ENCODE peak calls at places on chromosomes 7 and 10, in ten cellular contexts. O, M, Y, Q, F, E, S, G, A and X are unnamed samples.

GRCh38 chr7:66013938-66014337 is 31.9 kb upstream of the GUSB start:
- DNase-seq in O (peak; percentile 56), M (no peak), Y (peak; percentile 75), Q (no peak), F (peak; percentile 23), E (peak; percentile 62), S (no peak), G (no peak), A (no peak), X (no peak)

GRCh38 chr7:149427096-149427680 is 33.7 kb downstream of the ZNF777 start:
- DNase-seq in O (no peak), M (no peak), Y (no peak), Q (no peak), F (no peak), E (no peak), S (no peak), G (no peak), A (no peak), X (no peak)

GRCh38 chr10:72265508-72265907 is 8.2 kb upstream of the DDIT4 start:
- DNase-seq in O (no peak), M (no peak), Y (no peak), Q (no peak), F (no peak), E (no peak), S (no peak), G (no peak), A (no peak), X (no peak)

GRCh38 chr7:130277763-130278643 is 11.3 kb downstream of the CPA2 start:
- DNase-seq in O (peak; percentile 84), M (no peak), Y (peak; percentile 60), Q (no peak), F (peak; percentile 26), E (peak; percentile 49), S (no peak), G (peak; percentile 14), A (no peak), X (no peak)

GRCh38 chr10:110335314-110336064 is 30.8 kb upstream of the SMNDC1 start:
- DNase-seq in O (no peak), M (no peak), Y (no peak), Q (no peak), F (no peak), E (no peak), S (no peak), G (no peak), A (no peak), X (no peak)

GRCh38 chr7:17248527-17248926 is 49.9 kb upstream of the AHR start:
- DNase-seq in O (no peak), M (no peak), Y (no peak), Q (no peak), F (no peak), E (no peak), S (no peak), G (no peak), A (no peak), X (no peak)

GRCh38 chr7:130008941-130009847 is 42.0 kb downstream of the ZC3HC1 start:
- DNase-seq in O (peak; percentile 14), M (no peak), Y (no peak), Q (no peak), F (peak; percentile 22), E (peak; percentile 92), S (no peak), G (no peak), A (no peak), X (no peak)

GRCh38 chr7:110786576-110786975 is 304.4 kb upstream of the LRRN3 start:
- DNase-seq in O (no peak), M (no peak), Y (no peak), Q (no peak), F (no peak), E (no peak), S (no peak), G (peak; percentile 34), A (no peak), X (no peak)

GRCh38 chr7:129205126-129205818 is 16.8 kb downstream of the SMO start:
- DNase-seq in O (no peak), M (no peak), Y (no peak), Q (no peak), F (no peak), E (no peak), S (no peak), G (no peak), A (no peak), X (no peak)

GRCh38 chr7:17626215-17626614 is 314.1 kb downstream of the SNX13 start:
- DNase-seq in O (no peak), M (no peak), Y (no peak), Q (no peak), F (no peak), E (no peak), S (no peak), G (no peak), A (no peak), X (no peak)

GRCh38 chr7:101397770-101398324 is 35.2 kb downstream of the COL26A1 start:
- DNase-seq in O (no peak), M (no peak), Y (no peak), Q (no peak), F (no peak), E (no peak), S (no peak), G (no peak), A (no peak), X (no peak)

GRCh38 chr7:95517458-95517857 is 31.7 kb downstream of the ASB4 start:
- DNase-seq in O (no peak), M (no peak), Y (no peak), Q (no peak), F (no peak), E (no peak), S (no peak), G (no peak), A (no peak), X (no peak)

GRCh38 chr7:39659356-39660013 is 36.1 kb downstream of the RALA start:
- DNase-seq in O (no peak), M (no peak), Y (no peak), Q (no peak), F (no peak), E (no peak), S (no peak), G (no peak), A (no peak), X (no peak)

GRCh38 chr7:150867592-150867991 is 15.3 kb downstream of the AOC1 start:
- DNase-seq in O (no peak), M (no peak), Y (no peak), Q (no peak), F (no peak), E (no peak), S (no peak), G (no peak), A (no peak), X (no peak)

GRCh38 chr10:62046522-62047239 is 145.2 kb downstream of the ARID5B start:
- DNase-seq in O (peak; percentile 95), M (no peak), Y (no peak), Q (peak; percentile 38), F (no peak), E (no peak), S (no peak), G (no peak), A (no peak), X (no peak)

GRCh38 chr10:35532141-35532540 is 73.0 kb upstream of the GJD4 start:
- DNase-seq in O (no peak), M (no peak), Y (no peak), Q (no peak), F (no peak), E (no peak), S (no peak), G (no peak), A (no peak), X (no peak)

GRCh38 chr10:91576096-91576545 is 56.8 kb downstream of the PPP1R3C start:
- DNase-seq in O (no peak), M (no peak), Y (no peak), Q (no peak), F (no peak), E (no peak), S (no peak), G (no peak), A (no peak), X (no peak)

GRCh38 chr10:89518876-89519842 is 16.2 kb downstream of the SLC16A12 start:
- DNase-seq in O (peak; percentile 80), M (no peak), Y (no peak), Q (no peak), F (no peak), E (no peak), S (no peak), G (no peak), A (no peak), X (no peak)

GRCh38 chr10:6565588-6565987 is 14.5 kb downstream of the PRKCQ start:
- DNase-seq in O (no peak), M (no peak), Y (no peak), Q (no peak), F (no peak), E (no peak), S (no peak), G (no peak), A (no peak), X (no peak)

GRCh38 chr10:69474688-69475432 is 23.6 kb downstream of the TSPAN15 start:
- DNase-seq in O (peak; percentile 82), M (no peak), Y (no peak), Q (no peak), F (peak; percentile 57), E (no peak), S (no peak), G (no peak), A (no peak), X (no peak)

GRCh38 chr7:130071701-130072622 is 1.6 kb downstream of the KLHDC10 start:
- DNase-seq in O (peak; percentile 92), M (peak; percentile 48), Y (peak; percentile 78), Q (peak; percentile 52), F (peak; percentile 72), E (peak; percentile 51), S (peak; percentile 85), G (peak; percentile 72), A (peak; percentile 55), X (peak; percentile 79)

GRCh38 chr7:84149573-84149972 is 45.0 kb downstream of the SEMA3A start:
- DNase-seq in O (no peak), M (no peak), Y (no peak), Q (no peak), F (no peak), E (no peak), S (peak; percentile 54), G (no peak), A (no peak), X (no peak)

GRCh38 chr10:44725404-44725803 is 185.7 kb upstream of the TMEM72 start:
- DNase-seq in O (peak; percentile 25), M (no peak), Y (no peak), Q (no peak), F (no peak), E (no peak), S (no peak), G (no peak), A (no peak), X (no peak)

GRCh38 chr7:135420786-135421185 is 89.1 kb downstream of the CNOT4 start:
- DNase-seq in O (no peak), M (no peak), Y (no peak), Q (no peak), F (no peak), E (no peak), S (no peak), G (no peak), A (no peak), X (no peak)

GRCh38 chr7:66557214-66558200 is 71.2 kb upstream of the KCTD7 start:
- DNase-seq in O (peak; percentile 57), M (peak; percentile 77), Y (peak; percentile 97), Q (peak; percentile 82), F (peak; percentile 56), E (peak; percentile 72), S (no peak), G (no peak), A (peak; percentile 24), X (peak; percentile 67)

GRCh38 chr10:96044686-96045085 is 1.3 kb downstream of the CCNJ start:
- DNase-seq in O (peak; percentile 62), M (no peak), Y (no peak), Q (no peak), F (no peak), E (no peak), S (no peak), G (no peak), A (no peak), X (no peak)

GRCh38 chr7:80218723-80219122 is 84.1 kb downstream of the GNAI1 start:
- DNase-seq in O (peak; percentile 37), M (no peak), Y (no peak), Q (no peak), F (peak; percentile 40), E (no peak), S (no peak), G (no peak), A (no peak), X (no peak)